ENCODE peak calls at places on chromosomes 6 and 20, in ten cellular contexts. W is NCI-H2171 treated with DMSO at 0.1 percent for 48 hours; N is NCI-H1417; S is ascending aorta; A is C1 segment of cervical spinal cord; D is non-pigmented ciliary epithelial cell; V is heart right ventricle; Z is SHP77 treated with DMSO at 0.1 percent for 48 hours; M is RKO; I is stimulated activated CD8-positive, alpha-beta memory T cell treated with anti-CD3 and anti-CD28 coated beads, Interleukin-4, amount 100 ng/mL, for 24 hours. H is an unnamed sample.

GRCh38 chr6:45657243-45657642 is 279.5 kb upstream of the SUPT3H start:
- DNase-seq in W (no peak), N (no peak), S (no peak), A (no peak), D (peak), V (no peak), Z (no peak), M (no peak), I (no peak), H (no peak)

GRCh38 chr6:86715676-86716075 is 221.7 kb upstream of the HTR1E start:
- DNase-seq in W (no peak), N (no peak), S (no peak), A (no peak), D (no peak), V (no peak), Z (no peak), M (no peak), I (no peak), H (no peak)

GRCh38 chr20:43893930-43894329 is 20.7 kb upstream of the TOX2 start:
- DNase-seq in W (no peak), N (no peak), S (no peak), A (no peak), D (no peak), V (no peak), Z (no peak), M (peak), I (no peak), H (no peak)

GRCh38 chr6:111551521-111552231 is 54.0 kb downstream of the TRAF3IP2 start:
- DNase-seq in W (peak), N (peak), S (peak), A (no peak), D (no peak), V (no peak), Z (peak), M (no peak), I (no peak), H (peak)

GRCh38 chr6:54891536-54891935 is 45.0 kb downstream of the FAM83B start:
- DNase-seq in W (no peak), N (no peak), S (no peak), A (no peak), D (no peak), V (no peak), Z (no peak), M (no peak), I (no peak), H (no peak)

GRCh38 chr6:39929733-39930461 is 4.4 kb downstream of the MOCS1 start:
- DNase-seq in W (no peak), N (no peak), S (no peak), A (no peak), D (no peak), V (no peak), Z (no peak), M (no peak), I (no peak), H (no peak)

GRCh38 chr6:74971631-74972030 is 234.2 kb downstream of the COL12A1 start:
- DNase-seq in W (no peak), N (no peak), S (no peak), A (no peak), D (no peak), V (no peak), Z (no peak), M (no peak), I (no peak), H (no peak)

GRCh38 chr6:132797975-132798819 is at the start of gene SLC18B1:
- DNase-seq in W (peak), N (peak), S (peak), A (peak), D (no peak), V (peak), Z (no peak), M (peak), I (no peak), H (peak)

GRCh38 chr6:122652431-122652830 is 42.2 kb downstream of the PKIB start:
- DNase-seq in W (no peak), N (no peak), S (no peak), A (no peak), D (no peak), V (no peak), Z (no peak), M (no peak), I (no peak), H (no peak)

GRCh38 chr20:38139919-38140753 is 24.9 kb downstream of the TGM2 start:
- DNase-seq in W (no peak), N (no peak), S (no peak), A (no peak), D (no peak), V (no peak), Z (no peak), M (no peak), I (no peak), H (no peak)

GRCh38 chr6:2771021-2771558 is 5.9 kb downstream of the WRNIP1 start:
- DNase-seq in W (no peak), N (no peak), S (no peak), A (no peak), D (no peak), V (no peak), Z (no peak), M (no peak), I (no peak), H (no peak)

GRCh38 chr6:36546664-36546957 is 668 bp downstream of the STK38 start:
- DNase-seq in W (peak), N (no peak), S (no peak), A (peak), D (no peak), V (no peak), Z (no peak), M (no peak), I (no peak), H (no peak)

GRCh38 chr20:53302695-53303094 is 290.9 kb downstream of the ZNF217 start:
- DNase-seq in W (no peak), N (no peak), S (no peak), A (no peak), D (no peak), V (no peak), Z (no peak), M (no peak), I (no peak), H (no peak)

GRCh38 chr6:126773122-126773805 is 345.2 kb upstream of the RSPO3 start:
- DNase-seq in W (no peak), N (no peak), S (no peak), A (no peak), D (peak), V (no peak), Z (no peak), M (no peak), I (no peak), H (no peak)

GRCh38 chr20:7383218-7383617 is 557.0 kb downstream of the HAO1 start:
- DNase-seq in W (no peak), N (peak), S (no peak), A (no peak), D (no peak), V (no peak), Z (no peak), M (no peak), I (no peak), H (no peak)

GRCh38 chr6:76275746-76276145 is 203.3 kb upstream of the IMPG1 start:
- DNase-seq in W (peak), N (no peak), S (no peak), A (no peak), D (no peak), V (no peak), Z (no peak), M (peak), I (no peak), H (peak)

GRCh38 chr20:37506166-37506725 is 14.8 kb upstream of the NNAT start:
- DNase-seq in W (no peak), N (no peak), S (no peak), A (no peak), D (no peak), V (no peak), Z (no peak), M (no peak), I (no peak), H (no peak)

GRCh38 chr20:17933711-17934110 is 34.9 kb downstream of the SNX5 start:
- DNase-seq in W (no peak), N (no peak), S (no peak), A (no peak), D (no peak), V (no peak), Z (no peak), M (no peak), I (no peak), H (peak)

GRCh38 chr20:32455171-32455900 is 97.2 kb downstream of the ASXL1 start:
- DNase-seq in W (no peak), N (no peak), S (no peak), A (no peak), D (no peak), V (no peak), Z (no peak), M (no peak), I (no peak), H (no peak)

GRCh38 chr6:150293423-150294280 is 75.2 kb upstream of the IYD start:
- DNase-seq in W (no peak), N (no peak), S (no peak), A (no peak), D (peak), V (no peak), Z (no peak), M (peak), I (no peak), H (no peak)

GRCh38 chr20:42093542-42094440 is 475.6 kb upstream of the CHD6 start:
- DNase-seq in W (peak), N (peak), S (no peak), A (no peak), D (no peak), V (no peak), Z (peak), M (no peak), I (no peak), H (no peak)

H was measured in H7.